ENCODE peak calls at places on chromosomes 13 and 19, in seven cellular contexts. F is fibroblast of villous mesenchyme; S is CD8-positive, alpha-beta T cell; N is heart left ventricle; Z is right atrium auricular region; V is brain microvascular endothelial cell; T is body of pancreas. A is an unnamed sample.
A peak's percentile ranks its signal among the peaks of the same experiment; 100 is the strongest.

GRCh38 chr19:42301646-42302204 is at the start of gene PRR19:
- DNase-seq in F (no peak), S (no peak), N (peak; percentile 69), Z (no peak), V (no peak), T (no peak), A (no peak)

GRCh38 chr13:74930402-74931165 is 551.4 kb downstream of the TBC1D4 start:
- DNase-seq in F (peak; percentile 26), S (no peak), N (no peak), Z (no peak), V (peak; percentile 51), T (no peak), A (peak; percentile 71)

GRCh38 chr19:16825312-16826168 is 3.7 kb upstream of the SIN3B start:
- DNase-seq in F (peak; percentile 85), S (no peak), N (no peak), Z (peak; percentile 75), V (peak; percentile 50), T (peak; percentile 47), A (peak; percentile 79)

GRCh38 chr13:65843314-65843731 is 1386.8 kb downstream of the PCDH9 start:
- DNase-seq in F (no peak), S (no peak), N (peak; percentile 56), Z (no peak), V (no peak), T (no peak), A (no peak)

GRCh38 chr19:35063940-35064818 is 22.7 kb downstream of the HPN start:
- DNase-seq in F (peak; percentile 14), S (no peak), N (peak; percentile 18), Z (no peak), V (peak; percentile 29), T (peak; percentile 71), A (peak; percentile 66)

GRCh38 chr19:14091885-14092462 is 1.4 kb upstream of the SAMD1 start:
- DNase-seq in F (no peak), S (no peak), N (no peak), Z (no peak), V (no peak), T (no peak), A (no peak)

GRCh38 chr19:43826787-43827754 is at the start of gene ZNF283:
- DNase-seq in F (peak; percentile 93), S (peak; percentile 90), N (peak; percentile 91), Z (peak; percentile 88), V (peak; percentile 92), T (peak; percentile 92), A (peak; percentile 88)

GRCh38 chr13:25468330-25469178 is 96.8 kb downstream of the ATP8A2 start:
- DNase-seq in F (peak; percentile 1), S (no peak), N (no peak), Z (no peak), V (no peak), T (no peak), A (no peak)

GRCh38 chr13:44629465-44630183 is 53.5 kb upstream of the TSC22D1 start:
- DNase-seq in F (no peak), S (no peak), N (no peak), Z (no peak), V (no peak), T (no peak), A (peak; percentile 93)

GRCh38 chr13:43776680-43777079 is 10.1 kb downstream of the ENOX1 start:
- DNase-seq in F (no peak), S (no peak), N (no peak), Z (no peak), V (peak; percentile 40), T (no peak), A (no peak)

GRCh38 chr13:89897681-89898080 is 1449.8 kb upstream of the MIR17HG start:
- DNase-seq in F (no peak), S (no peak), N (no peak), Z (no peak), V (no peak), T (no peak), A (no peak)

GRCh38 chr19:53102186-53102585 is 1.0 kb downstream of the ZNF160 start:
- DNase-seq in F (no peak), S (no peak), N (no peak), Z (no peak), V (no peak), T (no peak), A (peak; percentile 3)

GRCh38 chr19:887072-887471 is 5.9 kb downstream of the MED16 start:
- DNase-seq in F (peak; percentile 45), S (no peak), N (no peak), Z (no peak), V (peak; percentile 22), T (peak; percentile 48), A (no peak)

GRCh38 chr13:97582170-97582569 is 148.2 kb downstream of the RAP2A start:
- DNase-seq in F (no peak), S (no peak), N (no peak), Z (no peak), V (no peak), T (no peak), A (no peak)

GRCh38 chr19:678791-679388 is 2.7 kb downstream of the FSTL3 start:
- DNase-seq in F (no peak), S (no peak), N (no peak), Z (no peak), V (no peak), T (no peak), A (no peak)

GRCh38 chr13:26961890-26962615 is 201.5 kb upstream of the GPR12 start:
- DNase-seq in F (no peak), S (no peak), N (no peak), Z (no peak), V (no peak), T (peak; percentile 86), A (no peak)

DNA sequence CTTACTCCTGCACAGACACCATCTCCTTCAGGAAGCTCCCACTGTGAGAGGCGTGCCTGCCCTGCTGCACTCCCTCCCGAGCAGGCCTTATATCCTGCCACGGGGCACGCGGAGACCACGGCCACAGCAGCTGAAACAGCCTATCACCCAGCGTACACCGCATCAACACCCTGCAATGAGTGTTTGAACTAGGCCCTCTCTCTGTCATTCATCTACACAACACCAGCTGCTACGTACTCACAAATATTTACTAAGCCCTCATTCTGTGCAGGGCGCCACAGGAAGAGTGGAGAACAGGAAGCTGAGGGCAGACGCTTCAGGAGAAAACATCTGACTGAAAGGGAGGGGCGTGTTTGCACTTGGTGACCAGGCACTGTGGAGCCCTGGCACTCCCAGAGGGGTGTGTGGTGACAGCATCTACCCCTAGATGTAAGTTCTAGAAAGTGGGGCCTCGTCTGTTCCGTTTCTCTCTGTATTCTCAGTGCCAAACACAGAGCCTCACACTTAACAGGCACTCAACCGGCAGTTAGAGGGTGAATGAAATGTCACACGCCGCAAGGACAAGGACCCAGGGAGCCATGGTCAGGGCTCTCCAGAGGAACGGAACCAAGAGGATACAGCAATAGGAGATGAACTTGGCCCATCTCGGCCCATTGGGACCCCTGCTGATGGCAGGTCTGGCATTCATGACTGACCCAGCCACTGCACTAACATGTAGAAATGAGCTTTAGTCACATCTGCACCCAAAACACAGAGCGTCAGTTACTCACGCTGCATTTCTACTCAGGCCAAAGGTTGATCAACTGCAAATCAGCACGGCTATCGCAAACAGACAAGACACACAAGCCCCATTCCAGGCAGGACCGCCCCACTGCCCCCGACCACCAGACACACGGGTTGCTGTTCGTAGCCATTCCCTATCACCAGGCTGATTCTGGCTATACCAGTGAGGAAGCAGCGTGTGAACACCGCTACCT is 15.7 kb downstream of the RANBP3 start:
- DNase-seq in F (peak; percentile 86), S (peak; percentile 85), N (peak; percentile 68), Z (no peak), V (peak; percentile 62), T (peak; percentile 91), A (no peak)
- TF ChIP-seq CTCF in F (no peak), S (peak; percentile 23), N (no peak), Z (no peak), V (no peak), T (no peak), A (no peak)

GRCh38 chr19:33194884-33195710 is 967 bp downstream of the LRP3 start:
- DNase-seq in F (peak; percentile 49), S (no peak), N (peak; percentile 65), Z (no peak), V (no peak), T (peak; percentile 41), A (peak; percentile 63)
- H3K4me3 ChIP-seq in F (peak overlapping the region; percentile 65), S (no peak overlapping the region), N (peak overlapping the region; percentile 44), Z (peak overlapping the region; percentile 66), V (peak overlapping the region; percentile 58), T (peak overlapping the region; percentile 64), A (peak overlapping the region; percentile 73)

GRCh38 chr19:18800079-18800478 is 9.0 kb upstream of the COMP start:
- DNase-seq in F (no peak), S (no peak), N (no peak), Z (no peak), V (no peak), T (no peak), A (no peak)

GRCh38 chr19:18799389-18799970 is 8.4 kb upstream of the COMP start:
- DNase-seq in F (no peak), S (no peak), N (no peak), Z (no peak), V (no peak), T (no peak), A (no peak)

GRCh38 chr19:18800636-18801035 is 9.5 kb upstream of the COMP start:
- DNase-seq in F (no peak), S (no peak), N (no peak), Z (no peak), V (no peak), T (no peak), A (no peak)

GRCh38 chr19:18796239-18796638 is 5.1 kb upstream of the COMP start:
- DNase-seq in F (no peak), S (no peak), N (no peak), Z (no peak), V (no peak), T (no peak), A (no peak)

DNA sequence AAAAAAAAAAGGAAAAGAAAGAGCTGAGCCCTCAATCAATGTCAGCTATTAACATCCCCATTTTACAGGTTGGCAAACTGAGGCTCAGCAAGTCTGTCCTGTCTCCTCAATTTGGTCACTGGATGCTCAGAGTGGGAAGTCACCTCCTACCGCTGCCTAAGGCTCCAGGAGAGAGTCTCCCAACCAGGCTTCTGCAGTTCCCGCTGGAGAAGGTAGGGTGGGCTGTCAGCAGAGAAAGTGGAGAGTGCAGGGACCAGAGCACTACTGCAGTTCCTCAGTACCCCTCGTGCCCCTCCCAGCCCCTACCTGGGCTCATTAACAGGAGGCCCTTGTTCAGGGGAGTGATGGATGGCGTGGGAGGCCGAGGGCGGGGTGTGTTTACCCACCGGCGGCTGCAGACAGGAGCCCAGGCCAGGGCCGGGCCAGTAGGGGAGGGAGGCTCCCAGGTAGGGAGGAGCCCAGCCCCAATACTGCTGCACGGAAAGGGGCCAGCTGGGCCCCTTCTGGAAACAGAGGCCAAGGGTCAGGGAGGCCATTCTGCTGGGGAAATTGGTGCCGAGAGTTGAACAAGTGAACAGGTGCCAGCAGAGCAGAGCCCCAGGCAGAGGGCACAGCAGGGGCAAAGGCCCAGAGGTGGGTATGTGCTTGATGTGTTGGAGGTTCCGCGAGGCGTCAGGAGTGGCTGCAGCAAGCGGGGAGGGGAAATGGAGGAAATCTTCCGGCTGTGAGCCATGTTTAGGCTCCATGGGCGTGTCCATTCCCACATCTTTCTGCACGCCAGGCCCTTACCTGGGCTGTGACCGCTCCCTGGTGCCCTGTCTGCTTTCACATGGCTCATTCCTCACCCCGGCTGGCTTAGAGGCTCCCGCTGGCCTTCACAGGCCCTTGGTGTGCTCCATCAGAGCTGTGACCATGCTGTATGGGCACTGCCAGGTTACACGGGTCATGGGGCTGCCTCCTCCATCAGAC is 7.6 kb upstream of the COMP start:
- DNase-seq in F (no peak), S (no peak), N (no peak), Z (no peak), V (no peak), T (no peak), A (no peak)
- TF ChIP-seq CTCF in F (peak; percentile 12), S (no peak), N (no peak), Z (no peak), V (peak; percentile 39), T (no peak), A (no peak)

GRCh38 chr19:10107817-10108367 is 1.7 kb downstream of the PPAN start:
- DNase-seq in F (no peak), S (no peak), N (no peak), Z (no peak), V (no peak), T (no peak), A (no peak)
- H3K4me3 ChIP-seq in F (no peak overlapping the region), S (no peak overlapping the region), N (no peak overlapping the region), Z (no peak overlapping the region), V (peak overlapping the region; percentile 5), T (no peak overlapping the region), A (no peak overlapping the region)

A was measured in fibroblast of the aortic adventitia.